ENCODE peak calls at places on chromosomes 6 and 20, in eight cellular contexts. O, H, E, V, L, G, K and I are unnamed samples.
A peak's percentile ranks its signal among the peaks of the same experiment; 100 is the strongest.

GRCh38 chr6:56223995-56224394 is 23.4 kb downstream of the COL21A1 start:
- DNase-seq in O (no peak), H (no peak), E (no peak), V (no peak), L (peak; percentile 92), G (no peak), K (no peak), I (no peak)

GRCh38 chr20:38120625-38120988 is 44.5 kb downstream of the TGM2 start:
- DNase-seq in O (no peak), H (no peak), E (no peak), V (no peak), L (no peak), G (no peak), K (no peak), I (no peak)

GRCh38 chr6:18415671-18416340 is 28.7 kb downstream of the RNF144B start:
- DNase-seq in O (no peak), H (no peak), E (no peak), V (no peak), L (peak; percentile 37), G (no peak), K (no peak), I (no peak)

GRCh38 chr6:143744593-143745151 is 66.9 kb downstream of the PHACTR2 start:
- DNase-seq in O (no peak), H (no peak), E (no peak), V (peak; percentile 3), L (no peak), G (no peak), K (no peak), I (no peak)

GRCh38 chr6:168538892-168539811 is 98.2 kb downstream of the SMOC2 start:
- DNase-seq in O (no peak), H (no peak), E (no peak), V (no peak), L (no peak), G (no peak), K (no peak), I (no peak)

GRCh38 chr6:148973809-148974208 is 227.0 kb downstream of the UST start:
- DNase-seq in O (no peak), H (no peak), E (no peak), V (no peak), L (peak; percentile 62), G (no peak), K (no peak), I (no peak)

GRCh38 chr6:40719671-40720374 is 132.7 kb upstream of the LRFN2 start:
- DNase-seq in O (peak; percentile 13), H (no peak), E (no peak), V (no peak), L (peak; percentile 65), G (no peak), K (no peak), I (no peak)

GRCh38 chr20:8534368-8534767 is 402.3 kb downstream of the PLCB1 start:
- DNase-seq in O (peak; percentile 38), H (no peak), E (no peak), V (no peak), L (no peak), G (no peak), K (no peak), I (no peak)

GRCh38 chr6:41325446-41326066 is 9.9 kb upstream of the NCR2 start:
- DNase-seq in O (no peak), H (no peak), E (no peak), V (no peak), L (no peak), G (no peak), K (no peak), I (no peak)

GRCh38 chr20:37249304-37249703 is 12.3 kb downstream of the GHRH start:
- DNase-seq in O (no peak), H (no peak), E (no peak), V (no peak), L (no peak), G (no peak), K (no peak), I (no peak)

GRCh38 chr20:50226093-50226974 is 35.7 kb downstream of the CEBPB start:
- DNase-seq in O (no peak), H (no peak), E (peak; percentile 80), V (peak; percentile 76), L (no peak), G (peak; percentile 87), K (peak; percentile 46), I (no peak)

GRCh38 chr20:48823960-48824497 is 3.8 kb downstream of the PREX1 start:
- DNase-seq in O (no peak), H (no peak), E (no peak), V (no peak), L (peak; percentile 81), G (no peak), K (no peak), I (peak; percentile 84)

GRCh38 chr20:64136004-64136710 is 28.1 kb upstream of the MYT1 start:
- DNase-seq in O (no peak), H (no peak), E (no peak), V (no peak), L (no peak), G (peak; percentile 12), K (no peak), I (no peak)

GRCh38 chr20:63000958-63001357 is 5.8 kb downstream of the BHLHE23 start:
- DNase-seq in O (no peak), H (no peak), E (no peak), V (no peak), L (no peak), G (no peak), K (no peak), I (no peak)

GRCh38 chr6:126546771-126547170 is 206.9 kb downstream of the CENPW start:
- DNase-seq in O (no peak), H (no peak), E (no peak), V (no peak), L (no peak), G (no peak), K (no peak), I (no peak)

GRCh38 chr6:125918681-125919566 is 37.6 kb upstream of the HINT3 start:
- DNase-seq in O (no peak), H (no peak), E (peak; percentile 47), V (peak; percentile 66), L (peak; percentile 82), G (no peak), K (no peak), I (peak; percentile 62)

GRCh38 chr6:163438940-163439335 is 24.4 kb downstream of the QKI start:
- DNase-seq in O (no peak), H (no peak), E (peak; percentile 37), V (peak; percentile 30), L (no peak), G (no peak), K (peak; percentile 59), I (no peak)

GRCh38 chr6:41497994-41498393 is 48.2 kb upstream of the FOXP4 start:
- DNase-seq in O (no peak), H (no peak), E (no peak), V (no peak), L (peak; percentile 61), G (no peak), K (no peak), I (no peak)

GRCh38 chr6:100228437-100229424 is 234.7 kb upstream of the MCHR2 start:
- DNase-seq in O (peak; percentile 81), H (peak; percentile 72), E (peak; percentile 13), V (peak; percentile 77), L (peak; percentile 59), G (peak; percentile 84), K (peak; percentile 73), I (peak; percentile 86)

GRCh38 chr6:166112580-166112979 is 55.1 kb downstream of the TBXT start:
- DNase-seq in O (no peak), H (no peak), E (no peak), V (peak; percentile 72), L (peak; percentile 88), G (no peak), K (no peak), I (no peak)

DNA sequence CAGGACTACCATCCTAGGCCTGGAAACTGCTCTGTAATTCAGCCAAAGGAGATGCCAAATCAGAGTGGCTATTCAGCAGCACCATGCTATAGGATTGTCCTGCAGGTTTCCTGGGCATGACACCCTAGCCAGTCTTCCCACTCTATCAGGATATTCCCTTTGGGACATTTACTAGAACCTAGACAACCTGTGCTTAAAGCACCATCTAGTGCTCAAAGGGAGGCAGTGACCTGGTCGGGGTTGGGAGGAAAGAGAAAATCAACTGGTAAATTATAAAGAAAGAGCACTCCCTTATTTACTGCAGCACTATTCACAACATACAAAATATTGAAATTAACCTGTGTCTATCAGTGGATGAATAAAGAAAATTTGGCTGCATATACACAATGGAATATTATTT is 67.2 kb upstream of the SMLR1 start:
- DNase-seq in O (peak; percentile 60), H (no peak), E (no peak), V (peak; percentile 24), L (peak; percentile 64), G (no peak), K (no peak), I (no peak)
- TF ChIP-seq CTCF in O (peak; percentile 42), H (peak; percentile 68), E (no peak), V (peak; percentile 61), L (peak; percentile 82), G (no peak), K (no peak), I (peak; percentile 53)

GRCh38 chr6:155832596-155832995 is 377.0 kb upstream of the NOX3 start:
- DNase-seq in O (no peak), H (no peak), E (no peak), V (no peak), L (peak; percentile 62), G (no peak), K (no peak), I (no peak)
- TF ChIP-seq CTCF in O (no peak), H (no peak), E (no peak), V (no peak), L (no peak), G (no peak), K (no peak), I (no peak)

DNA sequence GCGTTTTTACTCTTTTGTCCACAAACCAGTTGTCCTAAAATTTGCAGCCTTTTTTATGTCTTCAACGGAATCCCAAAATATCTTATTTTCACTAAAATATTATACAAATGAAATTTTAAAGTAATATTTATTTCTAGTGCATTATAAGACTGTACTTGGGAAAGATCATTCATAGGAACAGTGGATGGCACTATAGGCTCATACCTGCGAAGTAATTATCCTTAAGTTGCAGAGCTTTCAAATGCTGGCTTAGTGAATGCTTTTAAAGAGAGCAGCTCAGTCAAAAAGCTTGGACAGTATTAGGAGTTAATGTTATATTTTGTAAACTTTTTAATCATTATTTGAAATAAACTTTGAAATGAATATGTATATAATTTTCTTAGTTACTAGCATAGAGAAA is 254.9 kb downstream of the CDKAL1 start:
- DNase-seq in O (no peak), H (no peak), E (no peak), V (no peak), L (peak; percentile 50), G (no peak), K (no peak), I (no peak)
- TF ChIP-seq CTCF in O (no peak), H (peak; percentile 30), E (peak; percentile 22), V (no peak), L (peak; percentile 22), G (no peak), K (peak; percentile 17), I (no peak)

DNA sequence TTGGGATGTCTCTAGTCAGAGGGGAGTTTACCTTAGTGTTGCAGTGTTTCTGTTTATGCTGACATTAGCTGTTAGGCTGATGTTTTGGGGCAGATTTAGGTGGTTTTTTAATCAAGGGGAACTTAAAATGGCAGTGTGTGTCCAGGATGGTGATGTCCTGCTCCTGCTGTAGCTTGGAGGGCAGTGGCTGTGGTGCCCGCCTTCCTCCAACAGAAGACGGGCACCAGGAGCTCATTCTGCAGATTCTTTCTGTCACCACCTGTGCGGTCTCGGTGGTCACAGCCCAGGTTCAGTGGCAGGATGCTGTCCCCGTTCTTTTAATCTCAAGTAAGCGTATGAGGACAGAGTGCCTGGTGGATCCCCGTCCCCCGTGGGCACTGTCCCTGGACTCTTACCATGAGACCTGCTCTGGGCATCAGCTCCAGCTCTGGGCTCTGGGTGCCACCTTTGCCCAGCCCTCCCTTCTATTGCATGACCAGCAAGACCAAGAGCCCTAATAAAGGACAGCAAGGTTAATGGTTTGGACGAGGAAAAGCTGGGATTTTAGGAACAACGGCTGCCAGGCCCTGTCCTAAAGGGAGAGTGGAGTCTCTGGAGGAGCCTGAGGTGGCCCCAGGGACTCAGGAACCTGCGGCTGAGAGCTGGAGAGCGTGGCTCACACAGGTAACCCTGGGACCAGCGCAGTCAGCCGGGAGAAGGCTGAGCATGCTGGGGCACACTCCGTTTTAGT is 217.3 kb downstream of the ERMARD start:
- DNase-seq in O (no peak), H (no peak), E (no peak), V (no peak), L (no peak), G (no peak), K (no peak), I (no peak)
- TF ChIP-seq CTCF in O (no peak), H (no peak), E (no peak), V (no peak), L (no peak), G (no peak), K (no peak), I (no peak)